ENCODE peak calls at places on chromosomes 13 and 19, in eight cellular contexts. O is GM23338, Q is hepatocyte, Z is HCT116, Y is OCI-LY7, L is GM23248, W is PC-3, C is SK-N-SH. H is an unnamed sample. For H3K9me2, the result is how much of the 10 kb centered on the place peaks cover.

GRCh38 chr19:4134351-4134750 is 10.4 kb upstream of the MAP2K2 start:
- DNase-seq in W (no peak), Q (no peak), Y (no peak), Z (no peak), C (no peak), O (no peak), L (peak), H (no peak)

GRCh38 chr13:23946900-23947299 is 49.6 kb upstream of the C1QTNF9B start:
- DNase-seq in Y (no peak), O (no peak), Z (no peak), W (no peak), Q (no peak), L (no peak), C (peak), H (no peak)

GRCh38 chr13:50589651-50590054 is 253.8 kb downstream of the DLEU7 start:
- DNase-seq in Q (peak), W (peak), L (peak), Z (no peak), O (no peak), C (no peak), Y (no peak), H (no peak)

GRCh38 chr13:20848203-20848602 is 54.3 kb downstream of the XPO4 start:
- DNase-seq in W (no peak), Q (no peak), L (no peak), Z (no peak), C (no peak), O (no peak), Y (no peak), H (no peak)

GRCh38 chr19:42023121-42023942 is 29.3 kb upstream of the ATP1A3 start:
- DNase-seq in O (peak), Q (no peak), C (peak), W (peak), Y (peak), Z (peak), L (peak), H (peak)

GRCh38 chr13:114101325-114101821 is 31.1 kb downstream of the RASA3 start:
- DNase-seq in C (peak), W (no peak), O (no peak), L (peak), Y (no peak), Q (no peak), Z (no peak), H (no peak)

GRCh38 chr13:60155978-60156377 is 7.8 kb downstream of the DIAPH3 start:
- DNase-seq in Q (no peak), L (peak), C (no peak), W (no peak), O (peak), Z (no peak), Y (no peak), H (no peak)

GRCh38 chr13:77832339-77833100 is 86.1 kb downstream of the EDNRB start:
- DNase-seq in W (no peak), O (no peak), L (peak), C (no peak), Z (no peak), Q (no peak), Y (no peak), H (no peak)

GRCh38 chr13:113861433-113862030 is 2.3 kb downstream of the GAS6 start:
- DNase-seq in Q (no peak), Z (no peak), L (no peak), O (no peak), Y (no peak), W (no peak), C (peak), H (peak)

GRCh38 chr19:15014579-15014978 is 34.7 kb upstream of the CASP14 start:
- DNase-seq in C (no peak), Q (no peak), Z (no peak), O (peak), Y (no peak), W (no peak), L (no peak), H (no peak)

GRCh38 chr19:29672933-29673336 is 7.7 kb downstream of the PLEKHF1 start:
- DNase-seq in O (no peak), L (no peak), Q (no peak), Z (no peak), Y (peak), C (no peak), W (no peak), H (no peak)

GRCh38 chr13:31174018-31174417 is 12.3 kb upstream of the HSPH1 start:
- DNase-seq in Q (no peak), C (no peak), Y (no peak), Z (no peak), L (peak), O (no peak), W (peak), H (no peak)

GRCh38 chr13:107824636-107825035 is 390.7 kb downstream of the LIG4 start:
- DNase-seq in Y (no peak), Q (no peak), O (no peak), Z (no peak), L (no peak), W (no peak), C (no peak), H (no peak)

GRCh38 chr13:44710576-44710975 is 134.4 kb upstream of the TSC22D1 start:
- DNase-seq in W (peak), Y (no peak), C (no peak), L (peak), Q (no peak), Z (peak), O (no peak), H (no peak)

GRCh38 chr19:53183146-53183545 is 10.0 kb downstream of the ZNF665 start:
- DNase-seq in L (peak), Z (no peak), W (peak), C (no peak), Q (no peak), Y (no peak), O (no peak), H (no peak)

GRCh38 chr13:97631158-97631557 is 197.2 kb downstream of the RAP2A start:
- DNase-seq in C (no peak), Z (no peak), Y (no peak), L (no peak), Q (no peak), W (peak), O (peak), H (no peak)

GRCh38 chr19:57903298-57904174 is 12.9 kb downstream of the ZNF417 start:
- DNase-seq in O (peak), Q (peak), W (peak), Z (peak), Y (peak), L (peak), C (peak), H (no peak)

GRCh38 chr13:40047322-40047771 is 391.9 kb downstream of the COG6 start:
- DNase-seq in L (no peak), Y (no peak), Q (no peak), O (no peak), W (no peak), Z (no peak), C (no peak), H (no peak)

GRCh38 chr13:73720216-73720840 is 413.9 kb downstream of the KLF12 start:
- DNase-seq in Y (no peak), O (no peak), C (no peak), W (no peak), Z (no peak), L (peak), Q (no peak), H (no peak)

GRCh38 chr19:45245826-45246225 is 619 bp upstream of the EXOC3L2 start:
- DNase-seq in L (no peak), Z (no peak), W (no peak), C (no peak), Q (no peak), Y (no peak), O (no peak), H (no peak)

GRCh38 chr19:2181618-2181997 is 17.9 kb downstream of the DOT1L start:
- DNase-seq in Q (no peak), Z (no peak), L (no peak), C (no peak), Y (no peak), W (no peak), O (no peak), H (no peak)

GRCh38 chr19:42201489-42202289 is 15.8 kb downstream of the DEDD2 start:
- DNase-seq in W (no peak), Z (no peak), C (no peak), Q (no peak), O (no peak), Y (peak), L (no peak), H (peak)

GRCh38 chr13:95298971-95299627 is 2.2 kb downstream of the ABCC4 start:
- DNase-seq in Q (no peak), Y (no peak), O (no peak), L (peak), Z (peak), C (no peak), W (peak), H (no peak)

GRCh38 chr13:93286047-93286446 is 59.4 kb downstream of the GPC6 start:
- DNase-seq in Y (no peak), Z (no peak), O (no peak), Q (no peak), L (no peak), W (no peak), C (no peak), H (no peak)

GRCh38 chr13:28347456-28348371 is 147.2 kb downstream of the FLT1 start:
- DNase-seq in L (no peak), C (no peak), Y (no peak), W (peak), Z (no peak), Q (no peak), O (no peak), H (no peak)

GRCh38 chr19:51687791-51688664 is 5.1 kb upstream of the SPACA6 start:
- DNase-seq in Y (no peak), W (peak), Z (no peak), Q (peak), C (peak), L (peak), O (peak), H (no peak)

GRCh38 chr13:25971499-25972145 is 80.2 kb downstream of the SHISA2 start:
- DNase-seq in Q (peak), L (no peak), C (no peak), O (peak), W (peak), Z (no peak), Y (no peak), H (no peak)

GRCh38 chr13:22173605-22174004 is 502.7 kb downstream of the FGF9 start:
- DNase-seq in Y (no peak), C (no peak), Z (peak), O (no peak), Q (no peak), W (peak), L (peak), H (no peak)

GRCh38 chr19:33186835-33187540 is 7.1 kb upstream of the LRP3 start:
- DNase-seq in C (no peak), W (no peak), Z (no peak), Y (no peak), O (no peak), Q (no peak), L (no peak), H (no peak)

GRCh38 chr13:90365130-90365529 is 982.4 kb upstream of the MIR17HG start:
- DNase-seq in Z (no peak), L (peak), O (no peak), Q (peak), Y (no peak), W (no peak), C (no peak), H (no peak)

GRCh38 chr13:111394211-111394922 is 73.9 kb downstream of the TEX29 start:
- DNase-seq in Q (no peak), Z (no peak), C (no peak), O (no peak), W (no peak), Y (no peak), L (no peak), H (no peak)

GRCh38 chr13:46668302-46668720 is 115.3 kb downstream of the LRCH1 start:
- DNase-seq in O (no peak), L (peak), Y (peak), W (peak), Q (no peak), Z (no peak), C (no peak), H (no peak)

GRCh38 chr13:50463662-50464061 is 379.8 kb downstream of the DLEU7 start:
- DNase-seq in Y (no peak), Q (no peak), Z (no peak), W (no peak), O (no peak), L (no peak), C (no peak), H (no peak)

GRCh38 chr13:97000295-97000925 is 6.1 kb upstream of the OXGR1 start:
- DNase-seq in L (peak), Y (no peak), Q (no peak), W (no peak), O (peak), C (no peak), Z (no peak), H (no peak)

DNA sequence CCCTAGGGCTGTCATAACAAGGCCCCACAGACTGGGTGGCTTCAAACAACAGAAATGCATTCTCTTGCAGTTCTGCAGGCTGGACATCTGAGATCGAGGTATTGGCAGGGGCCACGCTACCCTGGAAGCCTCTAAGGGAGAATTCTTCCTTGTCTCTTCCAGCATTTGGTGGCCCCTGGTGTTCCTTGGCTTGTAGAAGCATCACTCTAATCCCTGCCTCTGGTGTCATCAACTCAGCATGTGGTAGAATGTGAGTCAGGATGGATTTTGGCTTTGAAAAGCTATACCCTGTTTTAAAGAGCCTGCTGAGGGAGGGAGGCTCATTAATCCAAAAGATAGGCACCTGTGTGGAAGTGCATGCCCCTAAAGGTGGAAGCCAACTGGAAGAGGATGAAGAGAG is 7.9 kb upstream of the GGACT start:
- DNase-seq in Q (no peak), W (no peak), L (no peak), Y (no peak), Z (no peak), C (no peak), O (no peak), H (no peak)
- TF ChIP-seq EZH2phosphoT487 in Q (no peak), W (no peak), L (no peak), Y (no peak), Z (no peak), C (no peak), O (no peak), H (no peak)

GRCh38 chr13:42894765-42895181 is 97.3 kb downstream of the EPSTI1 start:
- DNase-seq in C (peak), Y (no peak), Z (no peak), O (no peak), W (peak), Q (peak), L (peak), H (no peak)

GRCh38 chr13:42893346-42893745 is 98.7 kb downstream of the EPSTI1 start:
- DNase-seq in O (no peak), L (peak), Q (no peak), Y (no peak), C (no peak), W (peak), Z (no peak), H (no peak)

GRCh38 chr13:42899266-42899665 is 92.8 kb downstream of the EPSTI1 start:
- DNase-seq in Z (no peak), L (no peak), C (no peak), W (no peak), Q (no peak), Y (no peak), O (no peak), H (no peak)

GRCh38 chr13:42892760-42893159 is 99.3 kb downstream of the EPSTI1 start:
- DNase-seq in Y (no peak), W (peak), Z (no peak), O (no peak), Q (no peak), L (peak), C (no peak), H (no peak)

DNA sequence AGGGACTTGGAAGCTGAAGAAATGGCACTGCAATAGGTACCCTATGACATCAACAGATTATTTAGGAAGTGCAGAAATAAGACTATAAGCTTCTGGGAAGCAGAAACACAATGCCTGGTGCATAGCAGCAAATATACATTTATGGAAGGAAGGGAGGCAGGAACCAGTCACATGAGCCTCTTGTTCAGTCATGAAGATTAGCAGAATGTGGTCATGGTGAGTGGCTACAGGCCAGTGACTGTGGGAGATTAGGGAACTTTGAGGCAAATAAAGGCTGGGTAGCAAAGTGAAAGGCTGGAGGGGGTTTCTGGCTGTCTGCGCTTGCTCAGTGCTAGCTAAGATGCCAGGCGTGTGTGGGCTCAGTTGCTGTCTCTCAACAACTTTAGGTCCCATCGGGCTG is 96.3 kb downstream of the EPSTI1 start:
- DNase-seq in Z (no peak), C (no peak), Y (no peak), Q (no peak), O (no peak), L (no peak), W (no peak), H (no peak)
- H2AFZ ChIP-seq in Z (no peak), C (no peak), Y (no peak), Q (no peak), O (no peak), L (no peak), W (no peak), H (no peak)

DNA sequence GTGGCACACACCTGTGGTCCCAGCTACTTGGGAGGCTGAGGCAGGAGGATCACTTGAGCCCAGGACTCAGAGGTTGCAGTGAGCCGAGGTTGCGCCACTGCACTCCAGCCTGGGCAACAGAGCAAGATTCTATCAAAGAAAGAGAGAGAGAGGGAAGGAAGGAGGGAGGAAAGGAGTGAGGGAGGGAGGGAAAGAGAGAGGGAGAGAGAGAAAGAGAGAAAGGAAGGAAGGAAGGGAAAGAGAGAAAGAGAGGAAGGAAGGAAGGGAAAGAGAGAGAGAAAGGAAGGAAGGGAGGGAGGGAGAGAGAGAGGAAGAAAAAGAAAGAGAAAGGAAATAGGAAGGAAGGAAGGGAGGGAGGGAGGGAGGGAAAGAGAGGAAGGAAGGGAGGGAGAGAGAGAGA is 12.4 kb downstream of the NRTN start:
- DNase-seq in O (no peak), Q (no peak), L (no peak), Z (no peak), C (no peak), Y (no peak), W (no peak), H (no peak)
- H3K9me2 ChIP-seq in O (under half), Q (under half), L (under half), Z (under half), C (under half), Y (under half), W (under half), H (under half)

GRCh38 chr19:31658993-31659896 is 310.0 kb upstream of the TSHZ3 start:
- DNase-seq in L (no peak), W (no peak), O (no peak), C (no peak), Q (no peak), Z (no peak), Y (no peak), H (no peak)
- TF ChIP-seq EZH2phosphoT487 in L (no peak), W (no peak), O (no peak), C (no peak), Q (no peak), Z (no peak), Y (no peak), H (no peak)

GRCh38 chr13:98676239-98676638 is 76.2 kb downstream of the SLC15A1 start:
- DNase-seq in C (no peak), L (no peak), Q (no peak), O (no peak), Z (no peak), W (no peak), Y (no peak), H (no peak)

GRCh38 chr13:98675837-98676236 is 76.6 kb downstream of the SLC15A1 start:
- DNase-seq in Y (no peak), O (no peak), C (no peak), Z (no peak), W (no peak), Q (no peak), L (no peak), H (no peak)

GRCh38 chr13:98677398-98677797 is 75.1 kb downstream of the SLC15A1 start:
- DNase-seq in O (no peak), C (no peak), L (no peak), Z (no peak), Q (no peak), W (no peak), Y (no peak), H (no peak)

GRCh38 chr13:98681017-98681416 is 71.5 kb downstream of the SLC15A1 start:
- DNase-seq in Q (no peak), Z (no peak), L (no peak), C (no peak), O (no peak), Y (no peak), W (no peak), H (no peak)

DNA sequence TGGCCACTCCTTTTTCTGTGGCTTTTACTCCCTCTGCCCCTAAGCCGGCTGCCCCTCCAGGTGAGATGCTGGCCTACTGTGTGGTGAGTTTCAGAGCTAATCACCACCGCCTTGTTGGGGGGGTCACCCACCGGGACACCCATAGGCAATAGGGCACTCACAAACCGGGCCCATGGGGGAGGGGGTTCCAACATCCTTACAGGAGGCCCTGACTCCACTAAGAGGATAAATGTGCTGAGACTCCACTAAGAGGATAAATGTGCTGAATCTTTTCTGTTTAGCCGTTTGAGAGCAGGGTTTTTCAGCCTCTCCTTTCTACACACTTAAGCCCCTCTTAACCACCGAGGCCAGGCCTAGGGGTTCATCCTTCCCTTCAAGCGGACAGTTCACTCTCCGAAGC is 73.7 kb downstream of the SLC15A1 start:
- DNase-seq in Q (no peak), O (no peak), L (no peak), Y (no peak), Z (no peak), C (no peak), W (no peak), H (no peak)
- H2AFZ ChIP-seq in Q (no peak), O (no peak), L (no peak), Y (no peak), Z (no peak), C (no peak), W (no peak), H (no peak)

GRCh38 chr19:30852168-30852567 is 480.0 kb downstream of the ZNF536 start:
- DNase-seq in L (no peak), Q (no peak), W (no peak), Z (no peak), O (no peak), Y (no peak), C (no peak), H (no peak)

GRCh38 chr19:30855475-30855874 is 483.3 kb downstream of the ZNF536 start:
- DNase-seq in Y (no peak), C (no peak), O (no peak), L (no peak), W (no peak), Z (no peak), Q (no peak), H (no peak)

GRCh38 chr19:30853036-30853435 is 480.9 kb downstream of the ZNF536 start:
- DNase-seq in L (no peak), Y (no peak), Z (no peak), W (no peak), C (no peak), Q (no peak), O (no peak), H (no peak)

GRCh38 chr19:30854661-30855060 is 482.5 kb downstream of the ZNF536 start:
- DNase-seq in W (no peak), Z (no peak), Q (no peak), O (no peak), L (no peak), C (no peak), Y (no peak), H (no peak)

DNA sequence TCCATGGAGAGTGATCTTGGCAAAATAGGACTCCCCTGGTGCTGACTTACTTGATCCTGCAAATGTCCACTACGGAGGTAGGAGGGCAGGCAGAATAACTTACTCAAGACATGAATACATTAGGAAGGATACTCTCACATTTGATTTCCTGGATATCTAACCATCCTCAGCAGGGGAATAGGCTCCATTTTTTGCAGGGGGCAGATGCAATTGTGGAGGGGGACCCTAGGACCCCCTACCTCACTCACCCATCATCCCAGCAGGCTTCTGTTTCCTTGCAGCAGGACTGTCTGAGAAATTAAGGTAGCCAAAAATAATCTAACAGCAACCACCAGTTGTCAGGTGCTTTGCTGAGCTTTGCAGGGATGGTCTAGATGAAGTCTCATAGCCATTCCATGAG is 482.0 kb downstream of the ZNF536 start:
- DNase-seq in O (no peak), W (no peak), Z (no peak), Q (no peak), L (no peak), Y (no peak), C (no peak), H (no peak)
- H3K9me2 ChIP-seq in O (under half), W (under half), Z (under half), Q (under half), L (under half), Y (under half), C (under half), H (under half)

GRCh38 chr19:18264428-18264827 is 9.8 kb downstream of the IQCN start:
- DNase-seq in O (no peak), C (no peak), L (no peak), W (no peak), Z (no peak), Q (no peak), Y (no peak), H (no peak)
- TF ChIP-seq EZH2phosphoT487 in O (no peak), C (no peak), L (no peak), W (no peak), Z (no peak), Q (no peak), Y (no peak), H (no peak)